ENCODE peak calls at places on chromosomes 1 and 21, in six cellular contexts. I, J, K, G, T and W are unnamed samples.

GRCh38 chr1:108117908-108118902 is 81.9 kb downstream of the SLC25A24 start:
- DNase-seq in I (no peak), J (no peak), K (no peak), G (no peak), T (peak; percentile 82), W (no peak)

GRCh38 chr1:243179714-243180113 is 75.4 kb downstream of the CEP170 start:
- DNase-seq in I (no peak), J (no peak), K (no peak), G (no peak), T (no peak), W (no peak)

GRCh38 chr1:39214998-39215873 is 10.7 kb downstream of the MACF1 start:
- DNase-seq in I (no peak), J (no peak), K (peak; percentile 64), G (peak; percentile 51), T (peak; percentile 66), W (no peak)

GRCh38 chr1:107548276-107548675 is 407.4 kb downstream of the NTNG1 start:
- DNase-seq in I (no peak), J (peak; percentile 49), K (no peak), G (no peak), T (no peak), W (no peak)

GRCh38 chr1:226967665-226968064 is 27.6 kb downstream of the COQ8A start:
- DNase-seq in I (no peak), J (no peak), K (no peak), G (no peak), T (no peak), W (peak; percentile 8)

GRCh38 chr1:200150721-200151120 is 123.2 kb downstream of the NR5A2 start:
- DNase-seq in I (no peak), J (peak; percentile 75), K (peak; percentile 30), G (peak; percentile 85), T (peak; percentile 35), W (peak; percentile 57)

GRCh38 chr1:220294754-220295419 is 22.6 kb upstream of the RAB3GAP2 start:
- DNase-seq in I (no peak), J (no peak), K (no peak), G (no peak), T (no peak), W (peak; percentile 4)

GRCh38 chr21:45963225-45963555 is 18.4 kb upstream of the COL6A1 start:
- DNase-seq in I (no peak), J (no peak), K (no peak), G (peak; percentile 25), T (no peak), W (no peak)

GRCh38 chr1:32339363-32339978 is 3.4 kb upstream of the MARCKSL1 start:
- DNase-seq in I (no peak), J (no peak), K (peak; percentile 67), G (peak; percentile 75), T (peak; percentile 68), W (no peak)

GRCh38 chr1:59516881-59517280 is 220.0 kb downstream of the FGGY start:
- DNase-seq in I (no peak), J (no peak), K (no peak), G (no peak), T (no peak), W (no peak)

GRCh38 chr1:19676438-19676922 is 11.8 kb downstream of the HTR6 start:
- DNase-seq in I (peak; percentile 71), J (no peak), K (peak; percentile 33), G (peak; percentile 35), T (no peak), W (peak; percentile 18)

GRCh38 chr21:46144464-46145070 is 10.8 kb downstream of the FTCD start:
- DNase-seq in I (no peak), J (no peak), K (peak; percentile 20), G (no peak), T (no peak), W (no peak)